ENCODE peak calls at places on chromosomes 7 and 10, in five cellular contexts. One of them, this sample, is unnamed.

GRCh38 chr10:102781921-102782542 is 38.3 kb downstream of the WBP1L start:
- DNase-seq in epithelial cell of esophagus: peak; percentile 23
- DNase-seq in mesothelial cell of epicardium: no peak
- DNase-seq in kidney epithelial cell: no peak
- DNase-seq in transverse colon: no peak
- DNase-seq in this sample: no peak

GRCh38 chr7:121313793-121314676 is 14.8 kb upstream of the WNT16 start:
- DNase-seq in epithelial cell of esophagus: no peak
- DNase-seq in mesothelial cell of epicardium: no peak
- DNase-seq in kidney epithelial cell: peak; percentile 32
- DNase-seq in transverse colon: peak; percentile 12
- DNase-seq in this sample: no peak

GRCh38 chr7:29991937-29992336 is 2.3 kb upstream of the SCRN1 start:
- DNase-seq in epithelial cell of esophagus: no peak
- DNase-seq in mesothelial cell of epicardium: no peak
- DNase-seq in kidney epithelial cell: no peak
- DNase-seq in transverse colon: no peak
- DNase-seq in this sample: no peak

GRCh38 chr10:92990615-92991014 is 70.0 kb upstream of the CYP26C1 start:
- DNase-seq in epithelial cell of esophagus: peak; percentile 14
- DNase-seq in mesothelial cell of epicardium: no peak
- DNase-seq in kidney epithelial cell: no peak
- DNase-seq in transverse colon: no peak
- DNase-seq in this sample: no peak

GRCh38 chr10:127196227-127196954 is at the start of gene INSYN2A:
- DNase-seq in epithelial cell of esophagus: peak; percentile 54
- DNase-seq in mesothelial cell of epicardium: peak; percentile 54
- DNase-seq in kidney epithelial cell: no peak
- DNase-seq in transverse colon: peak; percentile 27
- DNase-seq in this sample: peak; percentile 29

GRCh38 chr7:27152816-27153486 is 568 bp upstream of the HOXA3 start:
- DNase-seq in epithelial cell of esophagus: no peak
- DNase-seq in mesothelial cell of epicardium: no peak
- DNase-seq in kidney epithelial cell: no peak
- DNase-seq in transverse colon: no peak
- DNase-seq in this sample: no peak

GRCh38 chr7:104625956-104626355 is 297.6 kb downstream of the LHFPL3 start:
- DNase-seq in epithelial cell of esophagus: no peak
- DNase-seq in mesothelial cell of epicardium: no peak
- DNase-seq in kidney epithelial cell: no peak
- DNase-seq in transverse colon: no peak
- DNase-seq in this sample: no peak

GRCh38 chr7:1200045-1200444 is 32.6 kb upstream of the UNCX start:
- DNase-seq in epithelial cell of esophagus: no peak
- DNase-seq in mesothelial cell of epicardium: no peak
- DNase-seq in kidney epithelial cell: no peak
- DNase-seq in transverse colon: no peak
- DNase-seq in this sample: no peak

GRCh38 chr7:6221340-6222319 is 50.8 kb downstream of the CYTH3 start:
- DNase-seq in epithelial cell of esophagus: no peak
- DNase-seq in mesothelial cell of epicardium: no peak
- DNase-seq in kidney epithelial cell: no peak
- DNase-seq in transverse colon: no peak
- DNase-seq in this sample: no peak

GRCh38 chr10:49286686-49287085 is 12.3 kb upstream of the C10orf71 start:
- DNase-seq in epithelial cell of esophagus: no peak
- DNase-seq in mesothelial cell of epicardium: no peak
- DNase-seq in kidney epithelial cell: no peak
- DNase-seq in transverse colon: no peak
- DNase-seq in this sample: no peak

GRCh38 chr10:60032723-60033122 is 126.4 kb upstream of the CCDC6 start:
- DNase-seq in epithelial cell of esophagus: peak; percentile 80
- DNase-seq in mesothelial cell of epicardium: no peak
- DNase-seq in kidney epithelial cell: peak; percentile 12
- DNase-seq in transverse colon: peak; percentile 60
- DNase-seq in this sample: no peak

GRCh38 chr7:36969376-36969775 is 245.1 kb upstream of the AOAH start:
- DNase-seq in epithelial cell of esophagus: no peak
- DNase-seq in mesothelial cell of epicardium: no peak
- DNase-seq in kidney epithelial cell: no peak
- DNase-seq in transverse colon: no peak
- DNase-seq in this sample: no peak

GRCh38 chr7:28700084-28700483 is 258.0 kb downstream of the TRIL start:
- DNase-seq in epithelial cell of esophagus: no peak
- DNase-seq in mesothelial cell of epicardium: no peak
- DNase-seq in kidney epithelial cell: no peak
- DNase-seq in transverse colon: no peak
- DNase-seq in this sample: no peak

GRCh38 chr10:98424308-98425254 is 9.6 kb upstream of the PYROXD2 start:
- DNase-seq in epithelial cell of esophagus: no peak
- DNase-seq in mesothelial cell of epicardium: no peak
- DNase-seq in kidney epithelial cell: no peak
- DNase-seq in transverse colon: no peak
- DNase-seq in this sample: no peak

GRCh38 chr10:76973091-76973514 is 664.5 kb downstream of the KCNMA1 start:
- DNase-seq in epithelial cell of esophagus: no peak
- DNase-seq in mesothelial cell of epicardium: no peak
- DNase-seq in kidney epithelial cell: no peak
- DNase-seq in transverse colon: no peak
- DNase-seq in this sample: no peak

GRCh38 chr7:20785211-20786048 is 1.3 kb downstream of the SP8 start:
- DNase-seq in epithelial cell of esophagus: peak; percentile 33
- DNase-seq in mesothelial cell of epicardium: no peak
- DNase-seq in kidney epithelial cell: no peak
- DNase-seq in transverse colon: no peak
- DNase-seq in this sample: no peak

GRCh38 chr10:1932617-1933016 is 195.3 kb upstream of the ADARB2 start:
- DNase-seq in epithelial cell of esophagus: no peak
- DNase-seq in mesothelial cell of epicardium: no peak
- DNase-seq in kidney epithelial cell: no peak
- DNase-seq in transverse colon: no peak
- DNase-seq in this sample: no peak

GRCh38 chr10:123636598-123637325 is 29.4 kb upstream of the GPR26 start:
- DNase-seq in epithelial cell of esophagus: peak; percentile 8
- DNase-seq in mesothelial cell of epicardium: peak; percentile 13
- DNase-seq in kidney epithelial cell: no peak
- DNase-seq in transverse colon: no peak
- DNase-seq in this sample: no peak

GRCh38 chr10:123637326-123637880 is 28.8 kb upstream of the GPR26 start:
- DNase-seq in epithelial cell of esophagus: peak; percentile 10
- DNase-seq in mesothelial cell of epicardium: peak; percentile 2
- DNase-seq in kidney epithelial cell: no peak
- DNase-seq in transverse colon: no peak
- DNase-seq in this sample: no peak

GRCh38 chr10:123640016-123640535 is 26.1 kb upstream of the GPR26 start:
- DNase-seq in epithelial cell of esophagus: no peak
- DNase-seq in mesothelial cell of epicardium: peak; percentile 6
- DNase-seq in kidney epithelial cell: no peak
- DNase-seq in transverse colon: no peak
- DNase-seq in this sample: no peak

GRCh38 chr10:123642293-123642692 is 23.9 kb upstream of the GPR26 start:
- DNase-seq in epithelial cell of esophagus: no peak
- DNase-seq in mesothelial cell of epicardium: peak; percentile 35
- DNase-seq in kidney epithelial cell: no peak
- DNase-seq in transverse colon: no peak
- DNase-seq in this sample: no peak

DNA sequence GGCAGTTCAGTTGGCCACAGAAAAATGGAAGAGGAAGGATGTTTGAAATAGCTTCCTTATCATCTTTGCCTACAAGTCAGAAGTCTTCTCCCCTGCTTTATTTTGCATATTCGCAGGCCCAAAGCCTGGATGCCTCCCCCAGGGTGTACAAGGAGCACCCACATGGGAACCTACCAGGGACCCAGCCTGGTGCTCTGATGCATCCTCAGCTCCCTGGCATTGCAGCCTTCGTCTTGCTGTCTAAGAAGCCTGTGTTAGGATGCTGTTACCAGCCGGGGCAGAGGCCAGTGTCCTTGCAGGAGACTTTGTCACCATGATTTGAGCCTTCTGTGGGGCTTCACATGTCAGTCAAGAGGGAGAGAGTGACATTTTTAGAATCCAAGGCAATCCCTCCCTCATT is 27.0 kb upstream of the GPR26 start:
- DNase-seq in epithelial cell of esophagus: no peak
- DNase-seq in mesothelial cell of epicardium: peak; percentile 10
- DNase-seq in kidney epithelial cell: no peak
- DNase-seq in transverse colon: no peak
- DNase-seq in this sample: no peak
- TF ChIP-seq CTCF in epithelial cell of esophagus: no peak
- TF ChIP-seq CTCF in mesothelial cell of epicardium: no peak
- TF ChIP-seq CTCF in kidney epithelial cell: no peak
- TF ChIP-seq CTCF in transverse colon: no peak
- TF ChIP-seq CTCF in this sample: no peak

DNA sequence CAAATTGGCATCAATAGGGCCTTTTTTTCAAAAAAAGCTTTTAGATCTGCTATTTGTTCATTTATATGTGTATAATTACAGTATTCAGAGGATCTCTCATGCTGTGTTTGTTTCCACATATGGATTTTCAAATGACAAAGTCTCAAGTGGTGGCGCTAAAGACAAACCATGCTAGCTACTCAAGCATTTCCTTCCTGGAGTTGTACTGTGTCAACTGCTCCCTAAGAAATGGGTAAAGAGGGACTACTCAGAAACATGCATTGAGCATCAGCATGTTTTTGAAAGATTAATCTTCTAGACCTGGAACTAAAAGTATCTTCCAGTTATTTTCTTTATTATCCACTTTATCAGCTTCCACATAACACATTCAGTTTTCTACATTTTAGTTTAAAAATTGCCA is 12.7 kb downstream of the CNTNAP2 start:
- DNase-seq in epithelial cell of esophagus: no peak
- DNase-seq in mesothelial cell of epicardium: no peak
- DNase-seq in kidney epithelial cell: no peak
- DNase-seq in transverse colon: no peak
- DNase-seq in this sample: no peak
- TF ChIP-seq CTCF in epithelial cell of esophagus: no peak
- TF ChIP-seq CTCF in mesothelial cell of epicardium: no peak
- TF ChIP-seq CTCF in kidney epithelial cell: no peak
- TF ChIP-seq CTCF in transverse colon: no peak
- TF ChIP-seq CTCF in this sample: no peak

GRCh38 chr7:49776994-49777393 is 3.6 kb downstream of the VWC2 start:
- DNase-seq in epithelial cell of esophagus: peak; percentile 21
- DNase-seq in mesothelial cell of epicardium: no peak
- DNase-seq in kidney epithelial cell: no peak
- DNase-seq in transverse colon: peak; percentile 28
- DNase-seq in this sample: peak; percentile 6
- TF ChIP-seq CTCF in epithelial cell of esophagus: peak; percentile 35
- TF ChIP-seq CTCF in mesothelial cell of epicardium: no peak
- TF ChIP-seq CTCF in kidney epithelial cell: peak; percentile 50
- TF ChIP-seq CTCF in transverse colon: peak; percentile 23
- TF ChIP-seq CTCF in this sample: peak; percentile 46

GRCh38 chr7:134316539-134317344 is at the start of gene SLC35B4:
- DNase-seq in epithelial cell of esophagus: peak; percentile 98
- DNase-seq in mesothelial cell of epicardium: peak; percentile 94
- DNase-seq in kidney epithelial cell: peak; percentile 93
- DNase-seq in transverse colon: peak; percentile 97
- DNase-seq in this sample: peak; percentile 92
- TF ChIP-seq CTCF in epithelial cell of esophagus: peak; percentile 40
- TF ChIP-seq CTCF in mesothelial cell of epicardium: no peak
- TF ChIP-seq CTCF in kidney epithelial cell: peak; percentile 17
- TF ChIP-seq CTCF in transverse colon: peak; percentile 29
- TF ChIP-seq CTCF in this sample: peak; percentile 49

GRCh38 chr10:374354-374753 is 239.1 kb downstream of the ZMYND11 start:
- DNase-seq in epithelial cell of esophagus: no peak
- DNase-seq in mesothelial cell of epicardium: no peak
- DNase-seq in kidney epithelial cell: no peak
- DNase-seq in transverse colon: no peak
- DNase-seq in this sample: no peak
- TF ChIP-seq CTCF in epithelial cell of esophagus: no peak
- TF ChIP-seq CTCF in mesothelial cell of epicardium: no peak
- TF ChIP-seq CTCF in kidney epithelial cell: no peak
- TF ChIP-seq CTCF in transverse colon: no peak
- TF ChIP-seq CTCF in this sample: no peak

DNA sequence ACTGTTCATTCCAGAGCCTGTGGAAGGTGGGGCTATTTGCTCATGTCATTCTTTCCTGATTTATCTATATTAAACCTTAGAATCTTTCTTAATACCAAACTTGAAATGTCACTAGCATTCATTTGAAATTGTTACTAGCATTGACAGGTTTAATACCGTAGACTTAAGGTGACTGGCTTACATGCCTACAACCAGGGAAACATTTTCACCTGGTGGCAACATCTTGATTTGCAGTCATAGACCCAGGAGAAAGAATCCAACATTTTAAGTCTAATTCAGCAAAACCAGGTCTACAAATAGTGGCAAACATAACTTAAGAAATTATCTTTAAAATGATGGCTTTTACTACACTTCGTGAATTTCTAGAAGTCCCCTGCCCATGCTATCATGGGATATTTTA is 353.7 kb downstream of the HTR7 start:
- DNase-seq in epithelial cell of esophagus: no peak
- DNase-seq in mesothelial cell of epicardium: no peak
- DNase-seq in kidney epithelial cell: no peak
- DNase-seq in transverse colon: no peak
- DNase-seq in this sample: no peak
- TF ChIP-seq CTCF in epithelial cell of esophagus: no peak
- TF ChIP-seq CTCF in mesothelial cell of epicardium: no peak
- TF ChIP-seq CTCF in kidney epithelial cell: no peak
- TF ChIP-seq CTCF in transverse colon: no peak
- TF ChIP-seq CTCF in this sample: peak; percentile 22

GRCh38 chr10:78420946-78421732 is 387.5 kb downstream of the RPS24 start:
- DNase-seq in epithelial cell of esophagus: no peak
- DNase-seq in mesothelial cell of epicardium: no peak
- DNase-seq in kidney epithelial cell: no peak
- DNase-seq in transverse colon: no peak
- DNase-seq in this sample: no peak

GRCh38 chr10:78427497-78428031 is 393.9 kb downstream of the RPS24 start:
- DNase-seq in epithelial cell of esophagus: no peak
- DNase-seq in mesothelial cell of epicardium: no peak
- DNase-seq in kidney epithelial cell: no peak
- DNase-seq in transverse colon: no peak
- DNase-seq in this sample: no peak

GRCh38 chr10:78428579-78428978 is 394.9 kb downstream of the RPS24 start:
- DNase-seq in epithelial cell of esophagus: no peak
- DNase-seq in mesothelial cell of epicardium: no peak
- DNase-seq in kidney epithelial cell: no peak
- DNase-seq in transverse colon: no peak
- DNase-seq in this sample: no peak

GRCh38 chr10:78426181-78426580 is 392.5 kb downstream of the RPS24 start:
- DNase-seq in epithelial cell of esophagus: no peak
- DNase-seq in mesothelial cell of epicardium: no peak
- DNase-seq in kidney epithelial cell: no peak
- DNase-seq in transverse colon: no peak
- DNase-seq in this sample: no peak

GRCh38 chr10:78424721-78425120 is 391.1 kb downstream of the RPS24 start:
- DNase-seq in epithelial cell of esophagus: no peak
- DNase-seq in mesothelial cell of epicardium: no peak
- DNase-seq in kidney epithelial cell: no peak
- DNase-seq in transverse colon: no peak
- DNase-seq in this sample: no peak
- TF ChIP-seq CTCF in epithelial cell of esophagus: peak; percentile 24
- TF ChIP-seq CTCF in mesothelial cell of epicardium: no peak
- TF ChIP-seq CTCF in kidney epithelial cell: peak; percentile 17
- TF ChIP-seq CTCF in transverse colon: peak; percentile 35
- TF ChIP-seq CTCF in this sample: peak; percentile 45